ENCODE peak calls at places on chromosomes 1 and 21, in ten cellular contexts. O is foreskin keratinocyte, S is AG10803, G is choroid plexus epithelial cell, U is GM12864, H is psoas muscle, W is endothelial cell, F is GM13976, B is PC-9, X is upper lobe of right lung. L is an unnamed sample.
A peak's percentile ranks its signal among the peaks of the same experiment; 100 is the strongest.

GRCh38 chr1:159015440-159015909 is 5.8 kb downstream of the IFI16 start:
- DNase-seq in O (peak; percentile 82), S (peak; percentile 85), G (peak; percentile 96), U (peak; percentile 92), H (peak; percentile 49), W (no peak), F (peak; percentile 64), B (no peak), X (peak; percentile 64), L (peak; percentile 66)

GRCh38 chr1:6260961-6261614 is at the start of gene GPR153:
- DNase-seq in O (no peak), S (peak; percentile 45), G (peak; percentile 40), U (no peak), H (peak; percentile 65), W (no peak), F (peak; percentile 89), B (peak; percentile 32), X (peak; percentile 77), L (peak; percentile 71)

GRCh38 chr1:230123280-230124186 is 56.5 kb downstream of the GALNT2 start:
- DNase-seq in O (no peak), S (no peak), G (peak; percentile 82), U (peak; percentile 93), H (no peak), W (no peak), F (peak; percentile 82), B (no peak), X (no peak), L (no peak)

GRCh38 chr1:171645553-171646336 is 6.7 kb downstream of the MYOC start:
- DNase-seq in O (no peak), S (peak; percentile 91), G (no peak), U (no peak), H (peak; percentile 71), W (no peak), F (no peak), B (no peak), X (no peak), L (peak; percentile 88)

GRCh38 chr1:202968895-202969295 is 1.8 kb upstream of the CYB5R1 start:
- DNase-seq in O (peak; percentile 59), S (peak; percentile 65), G (peak; percentile 79), U (peak; percentile 55), H (peak; percentile 26), W (peak; percentile 55), F (peak; percentile 68), B (no peak), X (no peak), L (peak; percentile 62)

GRCh38 chr1:160996195-160996594 is 24.8 kb downstream of the F11R start:
- DNase-seq in O (peak; percentile 95), S (peak; percentile 40), G (no peak), U (no peak), H (no peak), W (no peak), F (no peak), B (peak; percentile 22), X (no peak), L (no peak)

GRCh38 chr21:45544449-45545235 is 2.4 kb upstream of the SLC19A1 start:
- DNase-seq in O (no peak), S (no peak), G (no peak), U (no peak), H (no peak), W (no peak), F (no peak), B (no peak), X (peak; percentile 46), L (peak; percentile 4)

GRCh38 chr1:19981507-19982312 is 2.3 kb upstream of the PLA2G2A start:
- DNase-seq in O (no peak), S (no peak), G (no peak), U (no peak), H (no peak), W (no peak), F (no peak), B (no peak), X (no peak), L (no peak)

GRCh38 chr1:234515411-234515810 is 36.4 kb upstream of the TARBP1 start:
- DNase-seq in O (peak; percentile 67), S (peak; percentile 64), G (peak; percentile 61), U (no peak), H (no peak), W (no peak), F (no peak), B (peak; percentile 25), X (no peak), L (no peak)

GRCh38 chr1:201016943-201017827 is 6.3 kb downstream of the KIF21B start:
- DNase-seq in O (no peak), S (no peak), G (no peak), U (no peak), H (no peak), W (no peak), F (no peak), B (no peak), X (peak; percentile 59), L (no peak)

GRCh38 chr21:28762357-28762735 is 230.3 kb downstream of the LTN1 start:
- DNase-seq in O (no peak), S (no peak), G (no peak), U (no peak), H (no peak), W (no peak), F (no peak), B (no peak), X (no peak), L (no peak)

GRCh38 chr1:21838359-21839157 is 26.5 kb downstream of the LDLRAD2 start:
- DNase-seq in O (no peak), S (no peak), G (no peak), U (no peak), H (no peak), W (no peak), F (no peak), B (no peak), X (no peak), L (no peak)

GRCh38 chr1:183092350-183092749 is 69.1 kb downstream of the LAMC1 start:
- DNase-seq in O (no peak), S (no peak), G (no peak), U (no peak), H (no peak), W (no peak), F (no peak), B (no peak), X (no peak), L (no peak)
- TF ChIP-seq CTCF in O (no peak), S (no peak), G (no peak), U (no peak), H (no peak), W (no peak), F (no peak), B (no peak), X (no peak), L (no peak)

DNA sequence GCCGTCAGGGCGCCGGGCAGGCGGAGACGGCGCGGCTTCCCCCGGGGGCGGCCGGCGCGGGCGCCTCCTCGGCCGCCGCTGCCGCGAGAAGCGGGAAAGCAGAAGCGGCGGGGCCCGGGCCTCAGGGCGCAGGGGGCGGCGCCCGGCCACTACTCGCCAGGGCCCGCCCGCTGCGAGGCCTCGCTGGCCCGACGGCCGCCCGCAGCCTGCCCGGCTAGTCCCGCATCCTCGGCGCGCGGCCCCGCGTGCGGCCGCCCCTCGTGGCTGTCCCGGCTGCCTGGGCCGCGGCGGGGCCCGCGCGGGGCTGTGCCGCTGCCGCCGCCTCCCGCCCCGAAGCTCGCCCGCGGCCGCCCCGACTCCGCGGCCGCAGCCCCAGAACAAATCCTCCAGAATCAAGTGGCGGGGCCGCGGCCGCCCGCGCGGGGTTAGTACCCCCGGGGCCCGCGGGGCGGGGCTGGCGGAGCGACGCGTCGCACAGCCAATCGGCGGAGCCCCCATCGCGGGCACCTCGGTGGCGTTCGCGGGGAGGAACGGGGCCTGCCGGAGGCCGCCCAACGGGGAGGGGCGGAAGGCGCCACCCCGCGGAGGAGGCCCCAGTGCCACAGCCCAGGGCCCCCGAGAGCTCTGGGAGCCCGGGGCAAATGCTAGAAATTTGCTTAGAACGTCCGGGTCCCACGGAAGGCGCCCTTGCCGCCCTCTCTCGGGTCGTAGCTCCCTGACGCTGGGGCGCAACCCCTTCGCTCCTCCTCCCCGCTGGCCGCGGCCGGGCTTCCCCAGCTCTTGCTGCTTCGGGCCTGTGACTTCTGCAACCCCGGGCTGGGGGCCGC is at the start of gene RUNX3:
- DNase-seq in O (no peak), S (peak; percentile 70), G (no peak), U (peak; percentile 82), H (peak; percentile 63), W (no peak), F (peak; percentile 97), B (no peak), X (peak; percentile 88), L (peak; percentile 65)
- TF ChIP-seq CTCF in O (peak; percentile 12), S (peak; percentile 7), G (no peak), U (peak; percentile 26), H (no peak), W (no peak), F (peak; percentile 16), B (no peak), X (peak; percentile 13), L (no peak)

GRCh38 chr1:237687837-237688236 is 202.9 kb downstream of the ZP4 start:
- DNase-seq in O (no peak), S (no peak), G (no peak), U (no peak), H (no peak), W (no peak), F (no peak), B (no peak), X (no peak), L (no peak)
- TF ChIP-seq CTCF in O (no peak), S (no peak), G (no peak), U (no peak), H (no peak), W (no peak), F (no peak), B (no peak), X (no peak), L (no peak)

DNA sequence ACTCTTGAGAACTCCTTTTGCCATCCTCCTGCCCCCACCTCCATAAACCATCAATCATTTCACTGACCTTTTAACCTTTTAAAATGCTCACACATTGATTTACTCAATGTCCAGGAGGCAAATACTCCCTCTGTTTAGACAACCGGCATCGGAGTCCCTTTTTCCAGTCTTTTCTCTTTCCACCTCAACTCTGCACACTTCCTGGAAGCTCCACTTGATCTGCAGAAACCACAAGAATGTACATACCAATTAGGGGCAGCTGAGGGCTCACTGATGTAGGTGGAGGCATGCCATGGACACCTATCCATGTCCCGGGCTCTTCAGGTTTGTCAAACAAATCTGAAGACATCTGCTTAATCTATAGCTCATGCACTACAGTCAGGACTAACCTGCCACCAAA is 5.3 kb upstream of the AMIGO1 start:
- DNase-seq in O (no peak), S (no peak), G (no peak), U (no peak), H (no peak), W (no peak), F (no peak), B (no peak), X (no peak), L (no peak)
- TF ChIP-seq CTCF in O (no peak), S (no peak), G (no peak), U (no peak), H (no peak), W (no peak), F (no peak), B (no peak), X (no peak), L (no peak)

L was measured in heart left ventricle.